ENCODE peak calls at places on chromosomes 6 and 20, in five cellular contexts. X is HT1080; M is iPS-NIHi11; G is germinal center; J is activated CD4-positive, alpha-beta T cell treated with anti-CD3 and anti-CD28 coated beads for 24 hours. L is an unnamed sample.

GRCh38 chr20:23152308-23152892 is 66.3 kb upstream of the CD93 start:
- DNase-seq in X (peak), M (no peak), G (no peak), J (no peak), L (no peak)

GRCh38 chr20:2108987-2109386 is 7.4 kb downstream of the STK35 start:
- DNase-seq in X (peak), M (no peak), G (no peak), J (no peak), L (no peak)

GRCh38 chr20:60013296-60014142 is 55.3 kb downstream of the CDH26 start:
- DNase-seq in X (no peak), M (no peak), G (no peak), J (no peak), L (no peak)

GRCh38 chr6:49787176-49787575 is at the start of gene PGK2:
- DNase-seq in X (peak), M (peak), G (no peak), J (no peak), L (no peak)

GRCh38 chr20:63011798-63012197 is 5.0 kb upstream of the BHLHE23 start:
- DNase-seq in X (no peak), M (no peak), G (no peak), J (no peak), L (no peak)

GRCh38 chr20:62927128-62927705 is 912 bp upstream of the DIDO1 start:
- DNase-seq in X (no peak), M (no peak), G (no peak), J (no peak), L (no peak)

GRCh38 chr6:93417421-93417996 is 1.9 kb downstream of the EPHA7 start:
- DNase-seq in X (no peak), M (no peak), G (no peak), J (no peak), L (peak)

GRCh38 chr6:155154158-155154830 is 109.5 kb upstream of the CLDN20 start:
- DNase-seq in X (peak), M (no peak), G (no peak), J (no peak), L (no peak)

GRCh38 chr6:73566954-73567591 is 46.2 kb upstream of the EEF1A1 start:
- DNase-seq in X (no peak), M (peak), G (no peak), J (no peak), L (peak)

GRCh38 chr20:52312131-52312729 is 120.7 kb upstream of the ZFP64 start:
- DNase-seq in X (peak), M (peak), G (peak), J (peak), L (no peak)

GRCh38 chr6:170063851-170064617 is 226.8 kb downstream of the DLL1 start:
- DNase-seq in X (no peak), M (no peak), G (no peak), J (no peak), L (no peak)

GRCh38 chr6:37131960-37132253 is 38.0 kb upstream of the PIM1 start:
- DNase-seq in X (no peak), M (no peak), G (no peak), J (no peak), L (no peak)

GRCh38 chr6:79240509-79240908 is 6.0 kb upstream of the HMGN3 start:
- DNase-seq in X (no peak), M (no peak), G (no peak), J (no peak), L (no peak)

GRCh38 chr20:35601021-35601973 is 14.3 kb upstream of the SPAG4 start:
- DNase-seq in X (peak), M (peak), G (peak), J (peak), L (peak)

GRCh38 chr6:167778497-167779122 is 48.1 kb upstream of the AFDN start:
- DNase-seq in X (no peak), M (peak), G (no peak), J (no peak), L (peak)

L was measured in lower lobe of right lung.